ENCODE peak calls at places on chromosomes 6 and 20, in nine cellular contexts. One of them, this sample, is unnamed.

GRCh38 chr20:48620486-48621255 is 207.1 kb downstream of the PREX1 start:
- DNase-seq in fibroblast of lung: peak; percentile 84
- DNase-seq in hepatocyte: peak; percentile 94
- DNase-seq in fibroblast of pulmonary artery: peak; percentile 90
- DNase-seq in colonic mucosa: peak; percentile 94
- DNase-seq in SHP77: peak; percentile 66
- DNase-seq in NCI-H460: peak; percentile 77
- DNase-seq in GM23248: peak; percentile 80
- DNase-seq in uterus: peak; percentile 90
- DNase-seq in this sample: no peak

GRCh38 chr6:30887901-30888300 is 3.6 kb downstream of the DDR1 start:
- DNase-seq in fibroblast of lung: peak; percentile 14
- DNase-seq in hepatocyte: no peak
- DNase-seq in fibroblast of pulmonary artery: no peak
- DNase-seq in colonic mucosa: no peak
- DNase-seq in SHP77: no peak
- DNase-seq in NCI-H460: no peak
- DNase-seq in GM23248: peak; percentile 67
- DNase-seq in uterus: no peak
- DNase-seq in this sample: no peak

GRCh38 chr20:63461364-63461763 is 11.1 kb downstream of the KCNQ2 start:
- DNase-seq in fibroblast of lung: no peak
- DNase-seq in hepatocyte: peak; percentile 59
- DNase-seq in fibroblast of pulmonary artery: no peak
- DNase-seq in colonic mucosa: no peak
- DNase-seq in SHP77: no peak
- DNase-seq in NCI-H460: no peak
- DNase-seq in GM23248: peak; percentile 29
- DNase-seq in uterus: no peak
- DNase-seq in this sample: no peak

GRCh38 chr20:11987526-11987925 is 69.8 kb downstream of the BTBD3 start:
- DNase-seq in fibroblast of lung: no peak
- DNase-seq in hepatocyte: no peak
- DNase-seq in fibroblast of pulmonary artery: no peak
- DNase-seq in colonic mucosa: no peak
- DNase-seq in SHP77: no peak
- DNase-seq in NCI-H460: no peak
- DNase-seq in GM23248: no peak
- DNase-seq in uterus: no peak
- DNase-seq in this sample: no peak

GRCh38 chr6:143097224-143097795 is 36.6 kb downstream of the AIG1 start:
- DNase-seq in fibroblast of lung: peak; percentile 11
- DNase-seq in hepatocyte: no peak
- DNase-seq in fibroblast of pulmonary artery: no peak
- DNase-seq in colonic mucosa: no peak
- DNase-seq in SHP77: no peak
- DNase-seq in NCI-H460: no peak
- DNase-seq in GM23248: no peak
- DNase-seq in uterus: no peak
- DNase-seq in this sample: no peak

GRCh38 chr20:57785720-57786119 is 75.9 kb upstream of the PMEPA1 start:
- DNase-seq in fibroblast of lung: no peak
- DNase-seq in hepatocyte: no peak
- DNase-seq in fibroblast of pulmonary artery: no peak
- DNase-seq in colonic mucosa: no peak
- DNase-seq in SHP77: no peak
- DNase-seq in NCI-H460: no peak
- DNase-seq in GM23248: peak; percentile 15
- DNase-seq in uterus: no peak
- DNase-seq in this sample: no peak

GRCh38 chr6:133487174-133487573 is 246.0 kb downstream of the EYA4 start:
- DNase-seq in fibroblast of lung: no peak
- DNase-seq in hepatocyte: no peak
- DNase-seq in fibroblast of pulmonary artery: no peak
- DNase-seq in colonic mucosa: no peak
- DNase-seq in SHP77: no peak
- DNase-seq in NCI-H460: no peak
- DNase-seq in GM23248: no peak
- DNase-seq in uterus: no peak
- DNase-seq in this sample: no peak

GRCh38 chr6:6811151-6812002 is 222.9 kb downstream of the LY86 start:
- DNase-seq in fibroblast of lung: peak; percentile 74
- DNase-seq in hepatocyte: peak; percentile 85
- DNase-seq in fibroblast of pulmonary artery: peak; percentile 89
- DNase-seq in colonic mucosa: peak; percentile 81
- DNase-seq in SHP77: peak; percentile 53
- DNase-seq in NCI-H460: peak; percentile 87
- DNase-seq in GM23248: peak; percentile 60
- DNase-seq in uterus: peak; percentile 43
- DNase-seq in this sample: peak; percentile 42

GRCh38 chr6:113982055-113982550 is 11.2 kb upstream of the HDAC2 start:
- DNase-seq in fibroblast of lung: no peak
- DNase-seq in hepatocyte: no peak
- DNase-seq in fibroblast of pulmonary artery: no peak
- DNase-seq in colonic mucosa: no peak
- DNase-seq in SHP77: no peak
- DNase-seq in NCI-H460: no peak
- DNase-seq in GM23248: no peak
- DNase-seq in uterus: no peak
- DNase-seq in this sample: no peak

GRCh38 chr20:19885981-19886665 is 128.1 kb downstream of the RIN2 start:
- DNase-seq in fibroblast of lung: peak; percentile 52
- DNase-seq in hepatocyte: peak; percentile 28
- DNase-seq in fibroblast of pulmonary artery: peak; percentile 53
- DNase-seq in colonic mucosa: peak; percentile 89
- DNase-seq in SHP77: no peak
- DNase-seq in NCI-H460: no peak
- DNase-seq in GM23248: peak; percentile 57
- DNase-seq in uterus: peak; percentile 33
- DNase-seq in this sample: no peak

GRCh38 chr6:158715330-158716311 is 65.8 kb downstream of the SYTL3 start:
- DNase-seq in fibroblast of lung: no peak
- DNase-seq in hepatocyte: no peak
- DNase-seq in fibroblast of pulmonary artery: no peak
- DNase-seq in colonic mucosa: peak; percentile 80
- DNase-seq in SHP77: no peak
- DNase-seq in NCI-H460: no peak
- DNase-seq in GM23248: no peak
- DNase-seq in uterus: no peak
- DNase-seq in this sample: no peak

GRCh38 chr20:58102744-58103516 is 125.5 kb downstream of the ANKRD60 start:
- DNase-seq in fibroblast of lung: peak; percentile 86
- DNase-seq in hepatocyte: no peak
- DNase-seq in fibroblast of pulmonary artery: no peak
- DNase-seq in colonic mucosa: peak; percentile 13
- DNase-seq in SHP77: no peak
- DNase-seq in NCI-H460: no peak
- DNase-seq in GM23248: peak; percentile 28
- DNase-seq in uterus: no peak
- DNase-seq in this sample: no peak

GRCh38 chr6:169935348-169935718 is 183.9 kb downstream of the ERMARD start:
- DNase-seq in fibroblast of lung: no peak
- DNase-seq in hepatocyte: no peak
- DNase-seq in fibroblast of pulmonary artery: no peak
- DNase-seq in colonic mucosa: no peak
- DNase-seq in SHP77: no peak
- DNase-seq in NCI-H460: no peak
- DNase-seq in GM23248: no peak
- DNase-seq in uterus: peak; percentile 50
- DNase-seq in this sample: no peak

GRCh38 chr6:143232849-143233248 is 172.2 kb downstream of the AIG1 start:
- DNase-seq in fibroblast of lung: peak; percentile 14
- DNase-seq in hepatocyte: peak; percentile 28
- DNase-seq in fibroblast of pulmonary artery: peak; percentile 28
- DNase-seq in colonic mucosa: peak; percentile 29
- DNase-seq in SHP77: peak; percentile 30
- DNase-seq in NCI-H460: no peak
- DNase-seq in GM23248: peak; percentile 52
- DNase-seq in uterus: no peak
- DNase-seq in this sample: no peak

GRCh38 chr6:127589135-127589534 is 12.2 kb downstream of the C6orf58 start:
- DNase-seq in fibroblast of lung: no peak
- DNase-seq in hepatocyte: no peak
- DNase-seq in fibroblast of pulmonary artery: no peak
- DNase-seq in colonic mucosa: no peak
- DNase-seq in SHP77: no peak
- DNase-seq in NCI-H460: no peak
- DNase-seq in GM23248: no peak
- DNase-seq in uterus: no peak
- DNase-seq in this sample: no peak

GRCh38 chr20:61753196-61753942 is 312.3 kb downstream of the TAF4 start:
- DNase-seq in fibroblast of lung: peak; percentile 91
- DNase-seq in hepatocyte: peak; percentile 26
- DNase-seq in fibroblast of pulmonary artery: peak; percentile 17
- DNase-seq in colonic mucosa: no peak
- DNase-seq in SHP77: no peak
- DNase-seq in NCI-H460: no peak
- DNase-seq in GM23248: peak; percentile 72
- DNase-seq in uterus: no peak
- DNase-seq in this sample: peak; percentile 26

GRCh38 chr20:62267543-62267942 is 29.2 kb downstream of the OSBPL2 start:
- DNase-seq in fibroblast of lung: no peak
- DNase-seq in hepatocyte: no peak
- DNase-seq in fibroblast of pulmonary artery: no peak
- DNase-seq in colonic mucosa: no peak
- DNase-seq in SHP77: no peak
- DNase-seq in NCI-H460: no peak
- DNase-seq in GM23248: no peak
- DNase-seq in uterus: no peak
- DNase-seq in this sample: no peak

GRCh38 chr20:4130404-4131189 is 115.2 kb upstream of the RNF24 start:
- DNase-seq in fibroblast of lung: peak; percentile 81
- DNase-seq in hepatocyte: no peak
- DNase-seq in fibroblast of pulmonary artery: peak; percentile 41
- DNase-seq in colonic mucosa: no peak
- DNase-seq in SHP77: no peak
- DNase-seq in NCI-H460: no peak
- DNase-seq in GM23248: peak; percentile 80
- DNase-seq in uterus: no peak
- DNase-seq in this sample: no peak

GRCh38 chr6:30703011-30703410 is 12.2 kb upstream of the NRM start:
- DNase-seq in fibroblast of lung: no peak
- DNase-seq in hepatocyte: no peak
- DNase-seq in fibroblast of pulmonary artery: no peak
- DNase-seq in colonic mucosa: no peak
- DNase-seq in SHP77: no peak
- DNase-seq in NCI-H460: no peak
- DNase-seq in GM23248: no peak
- DNase-seq in uterus: no peak
- DNase-seq in this sample: no peak

This sample was measured in skeletal muscle cell.